ENCODE peak calls at places on chromosome 19, in six cellular contexts. R is sigmoid colon, C is tibial nerve, U is H1, B is GM12878, Y is A549. M is an unnamed sample. For H3K4me1, the result is how much of the 10 kb centered on the place peaks cover.

GRCh38 chr19:4676955-4677731 is 7.0 kb upstream of the MYDGF start:
- DNase-seq in R (peak), C (no peak), U (peak), B (no peak), Y (peak), M (no peak)

GRCh38 chr19:17385878-17386611 is 8.0 kb downstream of the CCDC194 start:
- DNase-seq in R (peak), C (peak), U (no peak), B (no peak), Y (peak), M (no peak)

GRCh38 chr19:24159707-24160106 is 72.7 kb downstream of the ZNF254 start:
- DNase-seq in R (no peak), C (no peak), U (peak), B (no peak), Y (peak), M (no peak)

GRCh38 chr19:55406869-55407624 is 541 bp downstream of the UBE2S start:
- DNase-seq in R (no peak), C (no peak), U (no peak), B (no peak), Y (no peak), M (no peak)

GRCh38 chr19:927044-927706 is 1.3 kb downstream of the ARID3A start:
- DNase-seq in R (peak), C (peak), U (no peak), B (no peak), Y (no peak), M (no peak)

GRCh38 chr19:7605490-7606222 is 10.0 kb downstream of the CAMSAP3 start:
- DNase-seq in R (no peak), C (no peak), U (peak), B (peak), Y (peak), M (no peak)

GRCh38 chr19:4633140-4633967 is 6.0 kb upstream of the TNFAIP8L1 start:
- DNase-seq in R (peak), C (no peak), U (no peak), B (peak), Y (peak), M (no peak)

GRCh38 chr19:43636121-43636683 is 3.4 kb downstream of the CADM4 start:
- DNase-seq in R (no peak), C (no peak), U (no peak), B (no peak), Y (no peak), M (no peak)

GRCh38 chr19:15239337-15239949 is 7.2 kb upstream of the EPHX3 start:
- DNase-seq in R (no peak), C (no peak), U (no peak), B (no peak), Y (no peak), M (no peak)

GRCh38 chr19:4622695-4623421 is 16.5 kb upstream of the TNFAIP8L1 start:
- DNase-seq in R (no peak), C (no peak), U (no peak), B (no peak), Y (no peak), M (no peak)

GRCh38 chr19:29699861-29700260 is 15.2 kb downstream of the C19orf12 start:
- DNase-seq in R (no peak), C (no peak), U (no peak), B (no peak), Y (no peak), M (no peak)

GRCh38 chr19:2529473-2529918 is 53.6 kb downstream of the GADD45B start:
- DNase-seq in R (no peak), C (no peak), U (no peak), B (no peak), Y (peak), M (no peak)

GRCh38 chr19:57560049-57560491 is 407 bp upstream of the ZNF550 start:
- DNase-seq in R (no peak), C (no peak), U (no peak), B (no peak), Y (no peak), M (no peak)

GRCh38 chr19:55491546-55492360 is 3.5 kb downstream of the SSC5D start:
- DNase-seq in R (peak), C (no peak), U (no peak), B (no peak), Y (no peak), M (no peak)

GRCh38 chr19:57642396-57643046 is 9.6 kb downstream of the ZNF211 start:
- DNase-seq in R (no peak), C (no peak), U (no peak), B (no peak), Y (no peak), M (no peak)

GRCh38 chr19:31353826-31354225 is 4.6 kb upstream of the TSHZ3 start:
- DNase-seq in R (no peak), C (no peak), U (no peak), B (no peak), Y (no peak), M (no peak)

GRCh38 chr19:49340069-49340864 is 5.1 kb downstream of the CD37 start:
- DNase-seq in R (peak), C (peak), U (no peak), B (peak), Y (no peak), M (peak)

GRCh38 chr19:14476663-14477401 is 1.7 kb upstream of the PTGER1 start:
- DNase-seq in R (peak), C (no peak), U (no peak), B (no peak), Y (peak), M (no peak)

GRCh38 chr19:57527136-57527881 is at the start of gene ZNF549:
- DNase-seq in R (peak), C (peak), U (peak), B (peak), Y (peak), M (peak)

GRCh38 chr19:9075064-9075964 is 11.5 kb upstream of the OR1M1 start:
- DNase-seq in R (peak), C (peak), U (peak), B (no peak), Y (peak), M (peak)

GRCh38 chr19:8370176-8371010 is 6.4 kb downstream of the ANGPTL4 start:
- DNase-seq in R (no peak), C (no peak), U (no peak), B (no peak), Y (no peak), M (no peak)

GRCh38 chr19:21326169-21326568 is 3.0 kb downstream of the ZNF708 start:
- DNase-seq in R (no peak), C (no peak), U (no peak), B (no peak), Y (no peak), M (no peak)

GRCh38 chr19:5075603-5076002 is 106.7 kb downstream of the KDM4B start:
- DNase-seq in R (no peak), C (no peak), U (no peak), B (no peak), Y (no peak), M (no peak)

GRCh38 chr19:4327252-4327876 is 11.3 kb downstream of the STAP2 start:
- DNase-seq in R (peak), C (peak), U (peak), B (no peak), Y (peak), M (no peak)

GRCh38 chr19:57664269-57665127 is 4.2 kb upstream of the ZSCAN4 start:
- DNase-seq in R (peak), C (no peak), U (no peak), B (no peak), Y (no peak), M (no peak)

GRCh38 chr19:6801397-6802086 is 29.0 kb downstream of the VAV1 start:
- DNase-seq in R (peak), C (no peak), U (no peak), B (peak), Y (peak), M (peak)

GRCh38 chr19:31553844-31554215 is 204.6 kb upstream of the TSHZ3 start:
- DNase-seq in R (no peak), C (peak), U (no peak), B (no peak), Y (no peak), M (no peak)

GRCh38 chr19:38434549-38435051 is 1.1 kb downstream of the RYR1 start:
- DNase-seq in R (no peak), C (no peak), U (no peak), B (no peak), Y (no peak), M (no peak)

GRCh38 chr19:6527893-6528543 is 2.8 kb upstream of the TNFSF9 start:
- DNase-seq in R (no peak), C (no peak), U (no peak), B (peak), Y (no peak), M (no peak)

GRCh38 chr19:10749435-10750384 is 31.8 kb downstream of the DNM2 start:
- DNase-seq in R (no peak), C (no peak), U (no peak), B (no peak), Y (no peak), M (no peak)
- TF ChIP-seq EP300 in R (no peak), C (no peak), U (no peak), B (no peak), Y (no peak), M (no peak)

DNA sequence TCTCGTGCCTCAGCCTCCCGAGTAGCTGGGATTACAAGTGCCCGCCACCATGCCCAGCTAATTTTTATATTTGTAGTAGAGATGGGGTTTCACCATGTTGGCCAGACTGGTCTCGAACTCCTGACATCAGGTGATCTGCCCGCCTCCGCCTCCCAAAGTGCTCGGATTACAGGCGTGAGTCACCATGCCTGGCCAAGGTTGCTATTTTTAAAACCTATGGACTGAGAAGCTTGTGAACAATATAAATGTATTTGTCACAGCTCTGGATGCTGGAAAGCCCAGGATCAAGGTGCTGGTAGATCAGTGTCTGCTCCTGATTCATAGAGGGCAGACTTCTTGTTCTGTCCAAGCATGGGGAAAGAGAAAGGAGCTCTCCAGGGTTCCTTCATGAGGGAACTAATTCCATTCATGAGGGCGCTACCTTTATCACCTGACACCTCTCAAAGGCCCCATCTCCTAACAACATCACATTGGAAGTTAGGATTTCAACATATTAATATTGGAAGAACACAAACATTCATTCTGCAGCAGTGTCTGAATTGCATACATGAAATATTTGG is 16.1 kb downstream of the CARD8 start:
- DNase-seq in R (no peak), C (no peak), U (no peak), B (no peak), Y (no peak), M (no peak)
- H3K4me1 ChIP-seq in R (under half), C (under half), U (under half), B (under half), Y (under half), M (under half)

DNA sequence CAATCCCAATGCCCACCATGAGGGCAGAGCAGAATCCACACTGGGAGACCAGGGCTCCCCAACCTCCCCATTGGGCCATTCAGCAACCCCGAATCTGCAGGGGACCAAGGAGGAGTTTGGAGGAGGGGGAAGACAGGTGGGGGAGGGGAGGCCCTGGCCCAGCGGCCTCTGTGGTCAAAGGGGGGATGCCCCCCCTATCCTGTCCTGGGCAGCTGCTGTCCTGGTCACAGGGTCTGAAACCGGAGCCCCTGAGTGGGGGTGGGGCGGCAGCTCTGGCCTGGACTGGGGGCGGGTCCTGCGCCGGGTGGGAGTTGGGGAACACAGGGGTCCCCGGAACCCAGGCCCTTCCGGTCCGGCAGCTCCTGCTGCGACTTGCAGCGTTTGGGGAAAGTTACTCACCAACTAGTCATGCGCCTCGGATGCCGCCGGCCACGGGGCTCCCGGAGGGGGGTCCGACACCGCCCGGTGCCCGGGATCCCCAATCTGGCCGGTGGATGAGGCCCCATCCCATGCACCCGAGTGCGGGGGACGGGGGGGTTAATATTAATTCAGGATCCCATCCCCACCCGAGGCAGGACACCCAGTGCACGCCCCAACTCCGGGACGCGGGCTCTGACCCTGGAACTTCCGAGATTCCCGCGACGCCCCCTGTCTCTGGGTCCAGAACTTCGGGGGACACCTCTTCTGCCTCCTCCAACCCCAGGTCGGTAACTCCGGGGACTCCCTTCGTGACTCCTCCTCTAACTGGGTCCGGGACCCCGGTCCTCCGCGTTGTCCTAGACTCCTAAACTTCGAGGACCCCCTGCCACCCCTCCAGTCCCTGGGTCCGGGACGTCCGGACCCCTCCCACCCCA is 868 bp downstream of the HOMER3 start:
- DNase-seq in R (peak), C (no peak), U (peak), B (no peak), Y (no peak), M (no peak)
- TF ChIP-seq EP300 in R (no peak), C (no peak), U (no peak), B (no peak), Y (no peak), M (no peak)

GRCh38 chr19:13010992-13011652 is 15.8 kb downstream of the NFIX start:
- DNase-seq in R (no peak), C (no peak), U (no peak), B (no peak), Y (no peak), M (no peak)
- H3K4me1 ChIP-seq in R (under half), C (under half), U (under half), B (under half), Y (under half), M (half or more)

GRCh38 chr19:10502524-10503001 is 593 bp downstream of the KEAP1 start:
- DNase-seq in R (peak), C (peak), U (peak), B (peak), Y (peak), M (peak)
- TF ChIP-seq EP300 in R (no peak), C (no peak), U (peak), B (no peak), Y (peak), M (no peak)

DNA sequence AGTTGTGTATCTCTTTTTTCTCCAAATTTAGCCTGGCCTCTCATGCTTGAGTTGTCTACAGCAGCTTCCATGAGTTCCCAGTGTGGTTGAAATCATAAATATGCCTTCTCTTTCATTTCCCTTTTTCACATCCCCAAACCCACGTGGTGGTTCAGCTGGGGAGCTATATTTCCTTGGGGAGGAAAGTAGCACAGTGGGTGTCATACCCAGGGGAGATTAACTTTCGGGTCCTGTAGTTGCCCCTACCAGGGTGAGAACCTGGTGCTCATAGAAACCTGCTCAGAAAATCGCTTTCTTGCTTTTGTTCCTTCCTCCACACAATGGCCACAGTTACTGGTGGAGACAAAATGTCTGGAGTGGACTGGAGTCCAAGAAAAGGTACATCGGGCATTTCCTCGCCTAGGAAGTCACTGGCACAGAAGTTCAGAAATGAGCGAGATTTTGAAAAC is 7.0 kb upstream of the LILRA4 start:
- DNase-seq in R (no peak), C (no peak), U (no peak), B (peak), Y (no peak), M (no peak)
- H3K4me1 ChIP-seq in R (under half), C (under half), U (under half), B (under half), Y (under half), M (under half)

DNA sequence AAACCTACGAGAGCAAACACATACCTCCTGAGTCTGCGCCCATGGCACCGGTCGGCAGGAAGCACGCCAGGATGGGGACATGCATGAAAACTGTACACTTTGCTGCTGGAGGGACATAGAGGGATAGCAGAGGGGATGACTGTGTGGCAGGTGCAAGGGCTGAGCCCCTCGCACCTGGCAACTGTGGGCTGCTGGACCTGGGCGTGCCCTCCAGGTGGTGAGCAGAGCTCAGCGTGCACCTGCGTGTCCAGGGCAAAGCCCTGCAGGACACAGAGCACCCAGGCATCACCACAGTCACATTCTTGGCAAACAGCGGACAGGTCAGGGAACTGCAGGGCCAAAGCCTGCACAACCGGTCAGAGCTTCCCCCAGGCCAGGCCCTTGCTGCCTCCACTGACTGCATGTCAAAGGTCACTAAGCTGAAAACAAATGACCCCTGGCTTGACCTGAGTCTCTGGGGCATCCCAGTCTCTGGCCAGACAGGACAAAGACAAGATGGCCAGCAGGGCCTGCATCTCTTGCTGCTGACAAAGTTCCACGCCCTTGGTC is 9.0 kb upstream of the ISYNA1 start:
- DNase-seq in R (no peak), C (no peak), U (no peak), B (no peak), Y (no peak), M (no peak)
- TF ChIP-seq EP300 in R (no peak), C (no peak), U (no peak), B (no peak), Y (no peak), M (no peak)

M was measured in esophagus muscularis mucosa.